ENCODE peak calls at places on chromosomes 3 and 15, in six cellular contexts. One of them, this sample, is unnamed.

GRCh38 chr3:53493997-53494791 is at the start of gene CACNA1D:
- DNase-seq in left lung: peak; percentile 87
- DNase-seq in heart right ventricle: no peak
- DNase-seq in prostate gland: peak; percentile 60
- DNase-seq in A549: no peak
- DNase-seq in CD8-positive, alpha-beta memory T cell: no peak
- DNase-seq in this sample: no peak

GRCh38 chr15:65730560-65731172 is 61.4 kb downstream of the DENND4A start:
- DNase-seq in left lung: no peak
- DNase-seq in heart right ventricle: no peak
- DNase-seq in prostate gland: no peak
- DNase-seq in A549: peak; percentile 10
- DNase-seq in CD8-positive, alpha-beta memory T cell: no peak
- DNase-seq in this sample: no peak

GRCh38 chr3:123357275-123357674 is 91.6 kb downstream of the ADCY5 start:
- DNase-seq in left lung: no peak
- DNase-seq in heart right ventricle: no peak
- DNase-seq in prostate gland: no peak
- DNase-seq in A549: no peak
- DNase-seq in CD8-positive, alpha-beta memory T cell: no peak
- DNase-seq in this sample: no peak

GRCh38 chr3:140449591-140450256 is 228.1 kb upstream of the TRIM42 start:
- DNase-seq in left lung: no peak
- DNase-seq in heart right ventricle: no peak
- DNase-seq in prostate gland: no peak
- DNase-seq in A549: no peak
- DNase-seq in CD8-positive, alpha-beta memory T cell: no peak
- DNase-seq in this sample: no peak

GRCh38 chr3:143707848-143708247 is 140.4 kb downstream of the SLC9A9 start:
- DNase-seq in left lung: no peak
- DNase-seq in heart right ventricle: no peak
- DNase-seq in prostate gland: no peak
- DNase-seq in A549: peak; percentile 4
- DNase-seq in CD8-positive, alpha-beta memory T cell: no peak
- DNase-seq in this sample: no peak

GRCh38 chr15:66504563-66505429 is at the start of the genes RPL4 and ZWILCH:
- DNase-seq in left lung: peak; percentile 93
- DNase-seq in heart right ventricle: peak; percentile 79
- DNase-seq in prostate gland: peak; percentile 72
- DNase-seq in A549: peak; percentile 93
- DNase-seq in CD8-positive, alpha-beta memory T cell: peak; percentile 75
- DNase-seq in this sample: peak; percentile 21

GRCh38 chr3:42829083-42829627 is 19.9 kb downstream of the ACKR2 start:
- DNase-seq in left lung: no peak
- DNase-seq in heart right ventricle: no peak
- DNase-seq in prostate gland: no peak
- DNase-seq in A549: peak; percentile 29
- DNase-seq in CD8-positive, alpha-beta memory T cell: no peak
- DNase-seq in this sample: no peak

GRCh38 chr3:99758502-99759177 is 59.0 kb upstream of the CMSS1 start:
- DNase-seq in left lung: no peak
- DNase-seq in heart right ventricle: no peak
- DNase-seq in prostate gland: no peak
- DNase-seq in A549: no peak
- DNase-seq in CD8-positive, alpha-beta memory T cell: no peak
- DNase-seq in this sample: no peak

GRCh38 chr3:104856743-104857142 is 510.0 kb upstream of the ALCAM start:
- DNase-seq in left lung: no peak
- DNase-seq in heart right ventricle: no peak
- DNase-seq in prostate gland: no peak
- DNase-seq in A549: no peak
- DNase-seq in CD8-positive, alpha-beta memory T cell: no peak
- DNase-seq in this sample: no peak

GRCh38 chr3:104635872-104636580 is 730.7 kb upstream of the ALCAM start:
- DNase-seq in left lung: no peak
- DNase-seq in heart right ventricle: no peak
- DNase-seq in prostate gland: no peak
- DNase-seq in A549: peak; percentile 9
- DNase-seq in CD8-positive, alpha-beta memory T cell: no peak
- DNase-seq in this sample: no peak

GRCh38 chr3:61679103-61679502 is 117.7 kb downstream of the PTPRG start:
- DNase-seq in left lung: no peak
- DNase-seq in heart right ventricle: no peak
- DNase-seq in prostate gland: no peak
- DNase-seq in A549: no peak
- DNase-seq in CD8-positive, alpha-beta memory T cell: no peak
- DNase-seq in this sample: no peak

GRCh38 chr3:142866841-142867631 is 21.8 kb downstream of the PCOLCE2 start:
- DNase-seq in left lung: no peak
- DNase-seq in heart right ventricle: no peak
- DNase-seq in prostate gland: no peak
- DNase-seq in A549: peak; percentile 51
- DNase-seq in CD8-positive, alpha-beta memory T cell: no peak
- DNase-seq in this sample: no peak

GRCh38 chr3:169769287-169770181 is at the start of gene ACTRT3:
- DNase-seq in left lung: peak; percentile 93
- DNase-seq in heart right ventricle: peak; percentile 72
- DNase-seq in prostate gland: peak; percentile 32
- DNase-seq in A549: peak; percentile 73
- DNase-seq in CD8-positive, alpha-beta memory T cell: peak; percentile 44
- DNase-seq in this sample: peak; percentile 15

GRCh38 chr15:31265871-31266711 is 60.5 kb upstream of the KLF13 start:
- DNase-seq in left lung: no peak
- DNase-seq in heart right ventricle: peak; percentile 42
- DNase-seq in prostate gland: peak; percentile 7
- DNase-seq in A549: no peak
- DNase-seq in CD8-positive, alpha-beta memory T cell: peak; percentile 41
- DNase-seq in this sample: no peak
- H3K4me1 ChIP-seq in left lung: peaks cover 89% of the 10 kb centered on the region
- H3K4me1 ChIP-seq in heart right ventricle: peaks cover 4% of the 10 kb centered on the region
- H3K4me1 ChIP-seq in prostate gland: peaks cover 6% of the 10 kb centered on the region
- H3K4me1 ChIP-seq in A549: peaks cover 24% of the 10 kb centered on the region
- H3K4me1 ChIP-seq in CD8-positive, alpha-beta memory T cell: peaks cover 82% of the 10 kb centered on the region
- H3K4me1 ChIP-seq in this sample: peaks cover 30% of the 10 kb centered on the region

DNA sequence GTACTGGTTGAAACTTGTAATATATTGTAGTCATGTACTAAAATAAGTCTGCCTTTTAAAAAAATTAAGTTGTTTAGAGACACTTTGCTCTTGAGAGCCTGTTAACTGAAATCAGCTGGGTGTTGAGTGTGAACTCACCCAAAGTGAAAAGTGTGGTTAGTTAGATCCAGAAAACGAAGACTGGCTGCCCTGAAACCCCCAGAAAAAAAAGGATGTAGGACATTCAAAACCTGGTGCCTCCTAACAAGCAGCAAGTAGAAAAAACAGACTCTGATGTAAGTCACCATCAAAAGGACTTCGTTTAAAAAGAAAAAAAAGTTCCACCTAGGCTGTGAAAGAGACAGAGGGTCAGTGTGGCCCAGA is 40.8 kb downstream of the UMPS start:
- DNase-seq in left lung: no peak
- DNase-seq in heart right ventricle: no peak
- DNase-seq in prostate gland: no peak
- DNase-seq in A549: no peak
- DNase-seq in CD8-positive, alpha-beta memory T cell: no peak
- DNase-seq in this sample: no peak
- H3K4me1 ChIP-seq in left lung: peaks cover 16% of the 10 kb centered on the region
- H3K4me1 ChIP-seq in heart right ventricle: peaks cover 71% of the 10 kb centered on the region
- H3K4me1 ChIP-seq in prostate gland: no peaks in the 10 kb centered on the region
- H3K4me1 ChIP-seq in A549: peaks cover 73% of the 10 kb centered on the region
- H3K4me1 ChIP-seq in CD8-positive, alpha-beta memory T cell: no peaks in the 10 kb centered on the region
- H3K4me1 ChIP-seq in this sample: peaks cover 6% of the 10 kb centered on the region

GRCh38 chr3:158102660-158103085 is 3.5 kb downstream of the SHOX2 start:
- DNase-seq in left lung: peak; percentile 36
- DNase-seq in heart right ventricle: no peak
- DNase-seq in prostate gland: no peak
- DNase-seq in A549: no peak
- DNase-seq in CD8-positive, alpha-beta memory T cell: no peak
- DNase-seq in this sample: no peak
- H3K4me1 ChIP-seq in left lung: peaks cover 52% of the 10 kb centered on the region
- H3K4me1 ChIP-seq in heart right ventricle: peaks cover 26% of the 10 kb centered on the region
- H3K4me1 ChIP-seq in prostate gland: no peaks in the 10 kb centered on the region
- H3K4me1 ChIP-seq in A549: peaks cover 9% of the 10 kb centered on the region
- H3K4me1 ChIP-seq in CD8-positive, alpha-beta memory T cell: peaks cover 35% of the 10 kb centered on the region
- H3K4me1 ChIP-seq in this sample: peaks cover 60% of the 10 kb centered on the region

GRCh38 chr3:160812304-160812703 is 56.3 kb downstream of the PPM1L start:
- DNase-seq in left lung: no peak
- DNase-seq in heart right ventricle: no peak
- DNase-seq in prostate gland: no peak
- DNase-seq in A549: no peak
- DNase-seq in CD8-positive, alpha-beta memory T cell: no peak
- DNase-seq in this sample: no peak
- H3K4me1 ChIP-seq in left lung: no peaks in the 10 kb centered on the region
- H3K4me1 ChIP-seq in heart right ventricle: peaks cover 21% of the 10 kb centered on the region
- H3K4me1 ChIP-seq in prostate gland: no peaks in the 10 kb centered on the region
- H3K4me1 ChIP-seq in A549: no peaks in the 10 kb centered on the region
- H3K4me1 ChIP-seq in CD8-positive, alpha-beta memory T cell: no peaks in the 10 kb centered on the region
- H3K4me1 ChIP-seq in this sample: no peaks in the 10 kb centered on the region

GRCh38 chr3:150411971-150412370 is 3.9 kb downstream of the TSC22D2 start:
- DNase-seq in left lung: no peak
- DNase-seq in heart right ventricle: no peak
- DNase-seq in prostate gland: no peak
- DNase-seq in A549: no peak
- DNase-seq in CD8-positive, alpha-beta memory T cell: no peak
- DNase-seq in this sample: no peak

GRCh38 chr3:150412599-150413069 is 4.5 kb downstream of the TSC22D2 start:
- DNase-seq in left lung: no peak
- DNase-seq in heart right ventricle: no peak
- DNase-seq in prostate gland: peak; percentile 7
- DNase-seq in A549: peak; percentile 57
- DNase-seq in CD8-positive, alpha-beta memory T cell: no peak
- DNase-seq in this sample: no peak

GRCh38 chr3:150414989-150415388 is 6.9 kb downstream of the TSC22D2 start:
- DNase-seq in left lung: no peak
- DNase-seq in heart right ventricle: no peak
- DNase-seq in prostate gland: no peak
- DNase-seq in A549: no peak
- DNase-seq in CD8-positive, alpha-beta memory T cell: no peak
- DNase-seq in this sample: no peak

GRCh38 chr3:150411106-150411460 is 3.0 kb downstream of the TSC22D2 start:
- DNase-seq in left lung: no peak
- DNase-seq in heart right ventricle: no peak
- DNase-seq in prostate gland: no peak
- DNase-seq in A549: no peak
- DNase-seq in CD8-positive, alpha-beta memory T cell: no peak
- DNase-seq in this sample: no peak

GRCh38 chr3:150414273-150414672 is 6.2 kb downstream of the TSC22D2 start:
- DNase-seq in left lung: no peak
- DNase-seq in heart right ventricle: no peak
- DNase-seq in prostate gland: no peak
- DNase-seq in A549: no peak
- DNase-seq in CD8-positive, alpha-beta memory T cell: no peak
- DNase-seq in this sample: no peak
- H3K4me1 ChIP-seq in left lung: peaks cover 77% of the 10 kb centered on the region
- H3K4me1 ChIP-seq in heart right ventricle: peaks cover 52% of the 10 kb centered on the region
- H3K4me1 ChIP-seq in prostate gland: no peaks in the 10 kb centered on the region
- H3K4me1 ChIP-seq in A549: peaks cover 63% of the 10 kb centered on the region
- H3K4me1 ChIP-seq in CD8-positive, alpha-beta memory T cell: peaks cover 70% of the 10 kb centered on the region
- H3K4me1 ChIP-seq in this sample: peaks cover 7% of the 10 kb centered on the region

DNA sequence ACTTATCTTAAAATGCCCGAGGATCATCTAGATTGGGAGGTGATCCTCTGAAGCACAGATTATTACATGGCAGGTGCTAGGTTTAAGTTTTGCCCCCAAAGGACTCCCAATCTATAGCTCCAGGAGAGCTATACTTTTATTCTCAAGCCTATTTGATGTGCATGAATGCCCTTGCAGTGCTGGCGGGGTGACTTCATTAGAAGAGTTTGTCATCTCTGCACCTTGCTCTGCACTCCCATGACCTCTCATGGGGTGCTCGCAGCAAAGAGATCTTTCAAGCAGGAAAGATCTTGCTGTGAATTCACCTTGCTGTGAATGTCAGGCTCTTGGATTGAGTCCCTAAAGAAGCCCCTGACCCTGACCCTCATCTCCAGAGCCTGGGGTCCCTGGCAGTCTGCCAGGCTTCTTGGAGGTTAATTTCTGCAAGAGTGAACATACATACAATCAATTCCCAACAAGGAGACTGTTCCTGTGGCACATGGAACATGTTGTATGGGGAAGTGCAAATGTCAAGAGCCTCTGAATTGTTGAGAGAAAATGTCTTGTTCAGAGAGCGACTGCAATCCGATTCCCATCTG is 45.9 kb downstream of the FAM43A start:
- DNase-seq in left lung: no peak
- DNase-seq in heart right ventricle: no peak
- DNase-seq in prostate gland: no peak
- DNase-seq in A549: no peak
- DNase-seq in CD8-positive, alpha-beta memory T cell: no peak
- DNase-seq in this sample: no peak
- H3K4me1 ChIP-seq in left lung: no peaks in the 10 kb centered on the region
- H3K4me1 ChIP-seq in heart right ventricle: no peaks in the 10 kb centered on the region
- H3K4me1 ChIP-seq in prostate gland: no peaks in the 10 kb centered on the region
- H3K4me1 ChIP-seq in A549: peaks cover 3% of the 10 kb centered on the region
- H3K4me1 ChIP-seq in CD8-positive, alpha-beta memory T cell: peaks cover 1% of the 10 kb centered on the region
- H3K4me1 ChIP-seq in this sample: peaks cover 7% of the 10 kb centered on the region

GRCh38 chr3:172153335-172153861 is 114.0 kb downstream of the FNDC3B start:
- DNase-seq in left lung: peak; percentile 93
- DNase-seq in heart right ventricle: peak; percentile 79
- DNase-seq in prostate gland: peak; percentile 93
- DNase-seq in A549: peak; percentile 83
- DNase-seq in CD8-positive, alpha-beta memory T cell: no peak
- DNase-seq in this sample: peak; percentile 14

GRCh38 chr3:172151610-172152293 is 112.4 kb downstream of the FNDC3B start:
- DNase-seq in left lung: no peak
- DNase-seq in heart right ventricle: no peak
- DNase-seq in prostate gland: no peak
- DNase-seq in A549: no peak
- DNase-seq in CD8-positive, alpha-beta memory T cell: no peak
- DNase-seq in this sample: no peak

GRCh38 chr3:172152294-172152649 is 112.9 kb downstream of the FNDC3B start:
- DNase-seq in left lung: no peak
- DNase-seq in heart right ventricle: no peak
- DNase-seq in prostate gland: no peak
- DNase-seq in A549: no peak
- DNase-seq in CD8-positive, alpha-beta memory T cell: no peak
- DNase-seq in this sample: no peak

GRCh38 chr3:172150896-172151295 is 111.5 kb downstream of the FNDC3B start:
- DNase-seq in left lung: no peak
- DNase-seq in heart right ventricle: no peak
- DNase-seq in prostate gland: no peak
- DNase-seq in A549: no peak
- DNase-seq in CD8-positive, alpha-beta memory T cell: no peak
- DNase-seq in this sample: no peak

DNA sequence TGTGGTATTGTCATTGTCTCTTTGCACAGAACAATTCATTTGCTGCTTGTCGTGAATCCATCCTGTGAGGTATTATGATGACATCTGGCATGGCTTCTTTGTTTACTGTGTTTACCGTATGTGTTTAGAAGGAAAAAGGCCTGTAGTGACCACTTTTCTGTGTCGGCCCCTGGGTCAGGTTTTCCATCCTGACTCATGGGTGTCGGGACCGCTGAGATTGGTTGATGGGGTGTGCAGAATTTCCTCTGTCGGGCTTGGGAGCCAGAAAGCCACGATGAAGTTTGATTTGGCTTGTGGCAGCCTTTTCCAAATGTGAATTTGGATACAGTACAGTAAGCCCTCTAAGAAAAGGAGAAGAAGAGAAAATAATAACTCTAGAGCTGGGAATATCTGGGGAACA is 113.5 kb downstream of the FNDC3B start:
- DNase-seq in left lung: no peak
- DNase-seq in heart right ventricle: no peak
- DNase-seq in prostate gland: no peak
- DNase-seq in A549: no peak
- DNase-seq in CD8-positive, alpha-beta memory T cell: no peak
- DNase-seq in this sample: no peak
- H3K4me1 ChIP-seq in left lung: peaks cover 89% of the 10 kb centered on the region
- H3K4me1 ChIP-seq in heart right ventricle: peaks cover 66% of the 10 kb centered on the region
- H3K4me1 ChIP-seq in prostate gland: peaks cover 15% of the 10 kb centered on the region
- H3K4me1 ChIP-seq in A549: peaks cover 94% of the 10 kb centered on the region
- H3K4me1 ChIP-seq in CD8-positive, alpha-beta memory T cell: peaks cover 18% of the 10 kb centered on the region
- H3K4me1 ChIP-seq in this sample: peaks cover 20% of the 10 kb centered on the region

This sample was measured in esophagus squamous epithelium.